ENCODE peak calls at places on chromosome 2, in six cellular contexts. G is fibroblast of lung, J is neural progenitor cell, X is HepG2, D is H9, Y is mammary epithelial cell. O is an unnamed sample. For H4K20me1, the result is how much of the 10 kb centered on the place peaks cover.

GRCh38 chr2:63658176-63658968 is 69.6 kb downstream of the MDH1 start:
- DNase-seq in G (peak), J (no peak), X (no peak), D (no peak), Y (no peak), O (no peak)

GRCh38 chr2:230805353-230806017 is 59.3 kb upstream of the ITM2C start:
- DNase-seq in G (no peak), J (no peak), X (no peak), D (no peak), Y (no peak), O (no peak)

GRCh38 chr2:212970132-212970531 is 181.3 kb downstream of the IKZF2 start:
- DNase-seq in G (peak), J (no peak), X (no peak), D (no peak), Y (no peak), O (no peak)

GRCh38 chr2:227482638-227483340 is 10.8 kb downstream of the AGFG1 start:
- DNase-seq in G (peak), J (no peak), X (no peak), D (no peak), Y (peak), O (peak)

GRCh38 chr2:117981810-117982209 is 32.1 kb downstream of the CCDC93 start:
- DNase-seq in G (no peak), J (no peak), X (no peak), D (no peak), Y (no peak), O (no peak)

GRCh38 chr2:162125138-162125537 is 26.9 kb downstream of the GCG start:
- DNase-seq in G (peak), J (peak), X (no peak), D (no peak), Y (no peak), O (no peak)

GRCh38 chr2:166831930-166832329 is 56.4 kb upstream of the XIRP2 start:
- DNase-seq in G (peak), J (no peak), X (no peak), D (no peak), Y (no peak), O (no peak)

GRCh38 chr2:218745559-218746469 is 35.2 kb downstream of the TTLL4 start:
- DNase-seq in G (peak), J (no peak), X (peak), D (no peak), Y (peak), O (no peak)

DNA sequence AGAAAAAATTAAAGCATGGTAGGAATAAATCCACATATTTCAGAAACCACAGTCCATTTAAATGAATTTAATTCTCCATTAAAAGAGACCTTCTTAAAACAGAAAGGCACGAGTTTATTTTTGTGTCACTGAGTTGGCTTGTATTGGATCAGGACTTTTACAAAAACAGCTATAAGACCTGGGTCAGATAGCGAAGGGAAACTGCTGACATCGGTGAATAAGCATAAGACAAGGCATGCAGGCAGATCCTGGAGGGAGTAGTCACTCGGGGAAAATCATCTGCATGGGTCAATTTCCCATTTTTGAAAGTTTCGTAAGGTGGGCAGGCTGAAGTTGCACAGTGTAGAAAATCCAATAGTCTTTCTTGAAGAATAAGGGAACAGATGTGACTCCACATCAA is 13.0 kb downstream of the IL36B start:
- DNase-seq in G (no peak), J (no peak), X (no peak), D (no peak), Y (no peak), O (no peak)
- H3K9ac ChIP-seq in G (no peak), J (no peak), X (no peak), D (no peak), Y (no peak), O (no peak)

DNA sequence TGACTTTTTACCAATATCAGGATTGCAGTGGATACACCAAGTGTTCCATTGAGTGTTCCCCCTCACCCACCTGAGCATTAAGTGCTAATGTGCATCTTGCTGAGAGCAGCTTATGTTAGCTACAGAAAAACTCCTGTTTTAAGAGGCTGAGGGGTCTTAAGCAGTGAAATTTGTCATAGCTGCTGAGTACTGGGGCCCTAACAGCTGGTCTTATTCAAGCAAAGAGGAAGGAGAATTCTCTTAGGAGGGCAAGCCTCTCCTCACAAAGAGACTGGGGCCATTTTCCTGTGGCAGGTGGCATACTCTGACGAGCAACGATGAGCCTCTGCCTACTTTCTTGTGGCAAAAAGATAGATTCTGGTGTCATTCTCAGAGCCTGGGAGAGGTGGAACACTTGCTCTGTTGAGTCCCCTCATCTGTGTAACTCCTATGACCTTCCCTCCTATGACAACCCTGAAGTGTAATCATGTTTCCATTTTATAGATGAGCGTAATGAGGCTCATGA is 53.2 kb downstream of the SPRED2 start:
- DNase-seq in G (no peak), J (no peak), X (no peak), D (no peak), Y (no peak), O (no peak)
- H4K20me1 ChIP-seq in G (under half), J (half or more), X (under half), D (under half), Y (under half), O (half or more)

DNA sequence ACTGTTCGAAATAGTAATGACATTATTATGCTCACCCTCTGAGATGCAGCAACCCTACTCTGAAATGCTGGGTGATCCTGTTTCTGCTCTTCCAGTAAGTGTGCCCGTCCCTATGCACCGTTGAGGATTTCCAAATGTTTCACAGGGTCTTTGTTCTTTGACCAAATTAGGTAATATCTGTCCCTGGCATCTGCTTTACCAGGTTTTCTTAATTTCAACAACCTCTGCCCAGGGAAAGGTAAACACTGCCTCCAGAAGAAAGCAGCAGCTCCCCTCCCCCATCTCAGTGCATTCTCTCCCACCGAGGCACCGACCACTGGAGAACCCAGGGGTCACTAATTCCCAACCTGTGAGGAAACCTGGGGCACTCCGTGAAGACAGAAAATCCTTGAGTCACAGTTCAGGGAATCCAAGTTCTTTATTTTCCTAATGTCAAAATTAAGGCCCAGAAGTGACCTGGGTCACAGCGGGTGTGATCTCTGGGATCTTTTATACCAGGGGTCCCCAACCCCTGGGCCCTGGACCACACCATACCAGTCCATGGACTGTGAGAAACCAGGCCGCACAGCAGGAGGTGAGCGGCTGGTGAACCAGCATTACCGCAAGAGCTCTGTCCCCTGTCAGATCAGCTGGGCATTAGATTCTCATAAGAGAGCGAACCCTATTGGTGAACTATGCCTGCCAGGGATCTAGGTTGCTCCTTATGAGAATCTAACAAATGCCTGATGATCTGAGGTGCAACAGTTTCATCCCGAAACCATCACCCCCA is 1.2 kb upstream of the GRB14 start:
- DNase-seq in G (no peak), J (peak), X (no peak), D (peak), Y (no peak), O (no peak)
- H3K9ac ChIP-seq in G (no peak), J (no peak), X (peak), D (no peak), Y (no peak), O (no peak)

DNA sequence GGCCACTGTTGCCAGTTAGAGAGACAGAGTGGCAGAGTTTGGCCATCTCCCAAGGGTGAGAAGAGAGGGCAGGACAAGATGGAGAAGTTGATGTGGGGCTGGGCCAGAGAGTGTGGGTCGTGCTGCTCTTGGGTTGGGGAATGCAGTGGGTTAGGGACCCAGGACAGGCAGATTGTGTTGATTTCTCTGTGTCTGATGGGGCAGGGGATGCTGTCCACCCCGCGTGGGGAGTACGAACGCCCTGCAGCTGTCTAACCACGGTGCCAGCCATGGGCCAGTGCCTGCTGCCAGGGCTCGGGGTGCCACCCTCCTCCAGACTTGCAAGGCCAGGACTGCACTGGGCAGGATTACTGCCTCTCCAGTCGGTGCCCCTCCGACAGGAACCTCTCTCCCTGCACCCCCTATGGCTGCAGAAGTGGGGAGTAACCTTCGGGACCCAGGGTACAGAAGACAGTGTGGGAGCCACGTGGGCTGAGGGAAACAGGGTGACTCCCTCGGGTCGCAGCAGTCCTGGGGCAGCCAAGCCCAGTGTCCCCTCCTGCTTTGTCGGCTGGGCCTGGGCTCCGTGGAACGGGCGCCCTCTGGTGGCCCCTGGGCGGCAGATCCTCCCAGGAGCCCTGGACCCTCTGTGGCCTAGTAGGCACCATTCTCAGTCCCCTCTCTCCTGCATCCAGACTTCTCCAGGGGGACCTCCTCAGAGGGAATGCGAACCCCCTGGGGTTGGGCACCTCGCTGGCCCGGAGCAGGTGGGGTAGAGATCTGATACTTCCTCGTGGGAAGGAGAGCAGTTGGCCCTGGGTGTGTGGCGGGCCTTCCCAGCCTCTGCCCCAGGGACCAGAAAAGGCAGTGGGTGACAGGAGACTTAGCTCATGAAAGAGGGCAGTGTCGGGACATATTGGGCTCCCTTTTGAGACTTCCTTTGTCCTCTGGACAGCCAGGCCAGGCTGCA is 2.7 kb downstream of the GPC1 start:
- DNase-seq in G (peak), J (peak), X (peak), D (peak), Y (peak), O (peak)
- H4K20me1 ChIP-seq in G (under half), J (half or more), X (under half), D (under half), Y (under half), O (under half)

DNA sequence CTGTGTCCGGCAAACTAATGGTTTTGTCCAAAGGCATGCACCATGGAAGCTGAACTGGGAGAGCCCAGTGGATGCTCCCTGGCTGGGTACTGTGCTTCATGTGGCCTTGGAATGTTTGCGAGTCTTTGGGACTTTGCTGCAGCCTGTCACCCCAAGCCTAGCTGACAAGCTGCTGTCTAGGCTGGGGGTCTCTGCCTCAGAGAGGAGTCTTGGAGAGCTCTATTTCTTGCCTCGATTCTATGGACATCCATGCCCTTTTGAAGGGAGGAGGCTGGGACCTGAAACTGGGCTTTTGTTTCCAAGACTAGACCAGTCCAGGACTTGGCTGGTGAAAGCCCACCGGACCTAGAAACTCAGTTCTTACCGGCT is 1.7 kb downstream of the MARS2 start:
- DNase-seq in G (no peak), J (peak), X (no peak), D (no peak), Y (no peak), O (no peak)
- H3K9ac ChIP-seq in G (no peak), J (no peak), X (peak), D (peak), Y (peak), O (peak)

DNA sequence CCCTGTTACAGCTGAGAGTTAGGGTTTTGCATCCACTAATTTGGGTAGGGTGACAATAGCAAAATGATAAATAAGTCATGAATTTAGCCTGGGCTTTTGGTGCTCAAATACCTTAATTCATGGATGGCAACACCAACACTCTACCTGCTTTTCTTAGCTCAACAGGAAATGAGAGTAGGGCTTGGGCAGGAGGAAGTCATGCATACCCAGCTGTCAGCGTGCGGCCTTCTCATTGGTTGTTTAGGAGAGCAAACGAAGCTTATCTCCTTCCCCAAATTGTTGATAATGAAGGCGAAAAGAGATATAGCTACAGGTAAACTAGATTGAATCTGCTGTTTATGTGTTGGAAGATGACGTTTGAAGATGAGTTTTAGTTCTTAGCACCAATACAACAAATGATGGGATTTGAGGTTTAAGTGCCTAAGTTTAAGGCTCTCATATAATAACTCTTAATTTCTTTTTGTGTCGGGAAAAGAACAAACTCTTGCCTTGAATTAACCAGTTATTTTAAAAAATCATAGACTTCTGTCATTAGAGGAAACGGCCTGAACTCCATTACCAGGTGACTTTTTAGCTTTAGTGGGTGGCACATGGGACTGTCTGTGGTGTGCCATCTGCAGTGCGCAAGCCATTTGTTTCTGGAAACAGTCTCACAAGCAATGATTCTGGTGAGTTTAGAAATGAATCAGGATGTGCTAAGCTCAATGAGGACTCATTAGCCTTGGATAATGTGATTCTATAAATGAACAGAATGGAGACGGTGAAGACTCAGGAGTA is 19.7 kb downstream of the MAP4K4 start:
- DNase-seq in G (no peak), J (no peak), X (no peak), D (no peak), Y (no peak), O (peak)
- H4K20me1 ChIP-seq in G (under half), J (half or more), X (half or more), D (under half), Y (under half), O (under half)

DNA sequence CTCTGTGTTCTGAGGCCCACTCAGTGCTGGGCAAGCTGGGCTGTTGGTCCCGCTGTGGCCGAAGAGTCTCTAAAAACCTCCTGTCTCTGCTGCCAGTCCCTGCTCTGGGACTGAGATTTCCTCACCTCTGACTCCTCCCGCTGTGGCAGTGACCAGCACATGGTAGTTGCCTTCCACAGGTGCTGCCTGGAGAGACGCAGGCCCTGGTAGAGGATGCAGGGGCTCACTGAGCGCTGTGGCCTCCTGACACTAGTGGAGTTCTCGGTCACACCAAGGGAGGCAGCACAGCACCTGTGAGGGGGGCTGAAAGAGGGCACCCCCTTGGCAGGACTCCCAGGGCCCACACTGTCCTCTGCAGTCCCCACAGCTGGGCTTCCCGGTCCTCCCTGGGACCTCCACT is 3.8 kb upstream of the ASB1 start:
- DNase-seq in G (no peak), J (no peak), X (no peak), D (no peak), Y (no peak), O (no peak)
- H3K9ac ChIP-seq in G (no peak), J (no peak), X (no peak), D (no peak), Y (no peak), O (no peak)

GRCh38 chr2:191321861-191322662 is 76.9 kb downstream of the MYO1B start:
- DNase-seq in G (peak), J (peak), X (no peak), D (peak), Y (peak), O (no peak)

GRCh38 chr2:191320881-191321280 is 75.7 kb downstream of the MYO1B start:
- DNase-seq in G (no peak), J (no peak), X (no peak), D (no peak), Y (no peak), O (no peak)

GRCh38 chr2:191318729-191319078 is 73.5 kb downstream of the MYO1B start:
- DNase-seq in G (peak), J (peak), X (peak), D (peak), Y (peak), O (no peak)

GRCh38 chr2:191318037-191318728 is 73.0 kb downstream of the MYO1B start:
- DNase-seq in G (peak), J (no peak), X (no peak), D (no peak), Y (no peak), O (no peak)

DNA sequence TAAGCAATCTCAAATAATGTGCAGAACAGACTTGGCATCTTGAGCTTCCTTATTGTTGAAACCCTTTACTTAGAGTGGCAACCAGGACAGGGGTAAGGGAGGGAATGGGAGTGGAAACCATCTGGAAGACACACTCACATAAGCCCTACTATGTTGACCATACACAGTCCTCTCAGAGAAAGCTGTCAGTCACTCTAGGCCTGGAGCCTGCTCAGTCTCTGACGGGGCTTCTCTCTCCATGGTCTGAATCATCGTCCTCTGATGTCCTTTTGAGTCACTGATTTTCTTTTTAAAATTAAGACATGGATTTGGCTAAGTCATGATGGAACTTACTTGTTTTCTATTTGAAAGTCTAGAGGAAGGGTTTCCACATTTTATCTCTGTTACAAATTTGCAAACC is 74.0 kb downstream of the MYO1B start:
- DNase-seq in G (peak), J (no peak), X (no peak), D (no peak), Y (peak), O (no peak)
- H4K20me1 ChIP-seq in G (under half), J (under half), X (under half), D (under half), Y (under half), O (under half)

GRCh38 chr2:13545320-13545719 is 828.6 kb downstream of the TRIB2 start:
- DNase-seq in G (no peak), J (no peak), X (no peak), D (no peak), Y (no peak), O (no peak)

GRCh38 chr2:13550832-13551231 is 834.1 kb downstream of the TRIB2 start:
- DNase-seq in G (peak), J (no peak), X (no peak), D (no peak), Y (no peak), O (no peak)

GRCh38 chr2:13546131-13546530 is 829.4 kb downstream of the TRIB2 start:
- DNase-seq in G (no peak), J (no peak), X (no peak), D (no peak), Y (no peak), O (no peak)

GRCh38 chr2:13550285-13550684 is 833.5 kb downstream of the TRIB2 start:
- DNase-seq in G (no peak), J (no peak), X (no peak), D (no peak), Y (no peak), O (no peak)
- H3K9ac ChIP-seq in G (no peak), J (no peak), X (no peak), D (no peak), Y (no peak), O (no peak)